ENCODE peak calls at places on chromosomes 6 and 20, in four cellular contexts. B, Z, O and S are unnamed samples.

GRCh38 chr20:17612287-17612974 is 42.6 kb downstream of the DSTN start:
- DNase-seq in B (no peak), Z (no peak), O (peak; percentile 53), S (no peak)

GRCh38 chr6:82866446-82866845 is 199.2 kb downstream of the UBE3D start:
- DNase-seq in B (no peak), Z (no peak), O (no peak), S (no peak)

GRCh38 chr6:85298553-85298952 is 151.3 kb upstream of the NT5E start:
- DNase-seq in B (no peak), Z (no peak), O (no peak), S (no peak)

GRCh38 chr20:7627734-7628663 is 312.3 kb downstream of the HAO1 start:
- DNase-seq in B (no peak), Z (no peak), O (no peak), S (no peak)

GRCh38 chr6:39902136-39902535 is 32.1 kb downstream of the MOCS1 start:
- DNase-seq in B (no peak), Z (no peak), O (no peak), S (no peak)

GRCh38 chr6:161838306-161839035 is 564.6 kb upstream of the AGPAT4 start:
- DNase-seq in B (no peak), Z (no peak), O (no peak), S (no peak)

GRCh38 chr6:17393335-17394191 is at the start of gene CAP2:
- DNase-seq in B (peak; percentile 82), Z (no peak), O (peak; percentile 91), S (peak; percentile 49)

GRCh38 chr6:158837684-158838625 is 18.8 kb upstream of the EZR start:
- DNase-seq in B (no peak), Z (no peak), O (no peak), S (no peak)

GRCh38 chr6:41269716-41270115 is 16.8 kb downstream of the TREM1 start:
- DNase-seq in B (no peak), Z (no peak), O (no peak), S (no peak)

GRCh38 chr6:125157725-125158124 is 4.2 kb downstream of the TPD52L1 start:
- DNase-seq in B (no peak), Z (no peak), O (no peak), S (no peak)

GRCh38 chr20:2387580-2387979 is 6.9 kb downstream of the TGM6 start:
- DNase-seq in B (no peak), Z (no peak), O (no peak), S (no peak)

GRCh38 chr20:14948416-14948815 is 611.0 kb upstream of the FLRT3 start:
- DNase-seq in B (no peak), Z (no peak), O (no peak), S (no peak)

GRCh38 chr20:32285621-32286334 is 8.3 kb downstream of the KIF3B start:
- DNase-seq in B (peak; percentile 45), Z (no peak), O (no peak), S (no peak)

GRCh38 chr6:149134531-149134933 is 183.0 kb upstream of the TAB2 start:
- DNase-seq in B (no peak), Z (no peak), O (no peak), S (no peak)

GRCh38 chr6:64680446-64680845 is 1026.6 kb downstream of the EYS start:
- DNase-seq in B (peak; percentile 6), Z (no peak), O (no peak), S (no peak)

GRCh38 chr6:22025468-22026159 is 271.2 kb downstream of the PRL start:
- DNase-seq in B (peak; percentile 35), Z (no peak), O (no peak), S (no peak)

GRCh38 chr6:159980474-159980873 is 11.6 kb downstream of the IGF2R start:
- DNase-seq in B (no peak), Z (no peak), O (no peak), S (no peak)

GRCh38 chr20:5658897-5659296 is 91.3 kb upstream of the SHLD1 start:
- DNase-seq in B (peak; percentile 80), Z (peak; percentile 44), O (peak; percentile 69), S (no peak)

GRCh38 chr6:157533397-157533814 is 152.4 kb downstream of the ZDHHC14 start:
- DNase-seq in B (no peak), Z (no peak), O (no peak), S (no peak)

GRCh38 chr6:130409394-130410095 is 43.7 kb downstream of the TMEM200A start:
- DNase-seq in B (no peak), Z (no peak), O (no peak), S (no peak)

GRCh38 chr6:157893238-157893637 is 70.2 kb downstream of the SNX9 start:
- DNase-seq in B (no peak), Z (no peak), O (no peak), S (no peak)

GRCh38 chr6:45154679-45155078 is 173.5 kb upstream of the RUNX2 start:
- DNase-seq in B (no peak), Z (no peak), O (no peak), S (no peak)

GRCh38 chr20:32880635-32881034 is 21.9 kb downstream of the EFCAB8 start:
- DNase-seq in B (no peak), Z (no peak), O (no peak), S (no peak)

GRCh38 chr6:139611327-139611958 is 237.0 kb upstream of the CITED2 start:
- DNase-seq in B (no peak), Z (no peak), O (no peak), S (no peak)

GRCh38 chr6:2891768-2892170 is 11.3 kb downstream of the SERPINB9 start:
- DNase-seq in B (no peak), Z (no peak), O (no peak), S (no peak)

DNA sequence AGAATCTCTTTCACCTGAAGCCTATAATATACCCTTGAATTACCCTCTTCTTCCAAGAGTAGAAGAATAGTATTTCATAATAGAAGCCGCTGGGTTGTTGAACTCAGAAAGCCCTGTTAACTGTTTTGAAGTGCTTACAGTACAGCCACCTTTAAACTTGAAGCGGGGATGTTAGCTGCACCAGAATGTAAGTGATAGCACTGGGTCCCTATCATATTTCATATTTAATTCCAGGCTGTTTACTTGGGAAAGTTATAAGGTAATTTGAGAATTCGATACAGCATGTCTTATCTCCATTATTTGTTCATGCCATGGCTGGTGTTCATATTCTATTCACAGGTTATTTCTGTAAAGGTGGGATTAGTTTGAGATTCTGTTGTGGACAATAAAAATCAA is 63.5 kb upstream of the VSTM2L start:
- DNase-seq in B (no peak), Z (no peak), O (no peak), S (no peak)
- TF ChIP-seq CTCF in B (no peak), Z (no peak), O (no peak), S (no peak)

DNA sequence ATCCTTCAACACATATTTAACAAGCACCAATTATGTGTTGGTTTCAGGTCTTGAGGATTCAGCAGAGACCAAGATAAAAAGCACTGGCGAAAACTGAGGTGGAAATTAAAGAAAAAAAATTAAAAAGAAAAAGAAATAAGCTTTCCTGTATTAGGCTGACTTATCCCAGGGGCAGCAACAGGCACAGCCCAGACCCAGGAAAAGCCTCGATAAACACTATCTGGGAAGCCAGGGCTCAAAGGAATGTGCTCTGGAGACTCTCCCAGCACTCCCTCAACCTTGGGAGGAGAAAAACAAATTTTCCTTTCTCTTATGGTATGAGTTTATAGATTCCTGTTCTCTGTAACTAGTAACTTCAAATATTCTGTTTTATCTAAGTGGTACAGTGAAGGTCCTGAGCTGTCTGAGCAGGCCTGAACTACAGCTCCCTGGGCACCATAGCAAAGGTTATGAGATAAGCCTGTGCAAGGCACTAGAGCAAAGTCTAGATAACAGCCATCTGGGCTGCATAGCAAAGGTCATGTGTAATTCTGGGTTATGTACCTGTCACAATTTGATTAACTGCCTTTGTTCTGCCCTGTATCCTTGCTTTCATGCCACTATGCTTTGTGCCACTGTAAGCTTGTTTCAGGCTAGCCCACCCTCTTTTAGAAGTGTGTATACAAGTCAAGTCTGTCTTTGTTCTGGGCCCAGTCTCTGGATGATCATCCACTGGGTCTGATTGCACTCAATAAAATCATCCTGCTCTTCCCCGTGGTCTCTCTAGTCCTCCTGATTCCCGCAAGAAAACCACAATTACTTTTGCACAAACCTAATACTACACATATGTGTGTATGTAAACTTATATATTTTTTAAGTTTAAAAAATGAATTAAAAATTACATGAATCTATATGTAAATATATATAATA is 54.0 kb downstream of the IL22RA2 start:
- DNase-seq in B (peak; percentile 35), Z (no peak), O (no peak), S (no peak)
- TF ChIP-seq CTCF in B (no peak), Z (no peak), O (no peak), S (no peak)

GRCh38 chr6:110340566-110340965 is 17.6 kb downstream of the METTL24 start:
- DNase-seq in B (no peak), Z (no peak), O (no peak), S (no peak)

GRCh38 chr6:110342759-110343158 is 15.4 kb downstream of the METTL24 start:
- DNase-seq in B (no peak), Z (no peak), O (no peak), S (no peak)

GRCh38 chr6:110345025-110345424 is 13.1 kb downstream of the METTL24 start:
- DNase-seq in B (no peak), Z (no peak), O (no peak), S (no peak)

GRCh38 chr6:110338820-110339470 is 19.2 kb downstream of the METTL24 start:
- DNase-seq in B (no peak), Z (no peak), O (no peak), S (no peak)

GRCh38 chr6:110341671-110342304 is 16.4 kb downstream of the METTL24 start:
- DNase-seq in B (peak; percentile 64), Z (no peak), O (no peak), S (peak; percentile 38)
- TF ChIP-seq CTCF in B (peak; percentile 43), Z (no peak), O (no peak), S (peak; percentile 17)

DNA sequence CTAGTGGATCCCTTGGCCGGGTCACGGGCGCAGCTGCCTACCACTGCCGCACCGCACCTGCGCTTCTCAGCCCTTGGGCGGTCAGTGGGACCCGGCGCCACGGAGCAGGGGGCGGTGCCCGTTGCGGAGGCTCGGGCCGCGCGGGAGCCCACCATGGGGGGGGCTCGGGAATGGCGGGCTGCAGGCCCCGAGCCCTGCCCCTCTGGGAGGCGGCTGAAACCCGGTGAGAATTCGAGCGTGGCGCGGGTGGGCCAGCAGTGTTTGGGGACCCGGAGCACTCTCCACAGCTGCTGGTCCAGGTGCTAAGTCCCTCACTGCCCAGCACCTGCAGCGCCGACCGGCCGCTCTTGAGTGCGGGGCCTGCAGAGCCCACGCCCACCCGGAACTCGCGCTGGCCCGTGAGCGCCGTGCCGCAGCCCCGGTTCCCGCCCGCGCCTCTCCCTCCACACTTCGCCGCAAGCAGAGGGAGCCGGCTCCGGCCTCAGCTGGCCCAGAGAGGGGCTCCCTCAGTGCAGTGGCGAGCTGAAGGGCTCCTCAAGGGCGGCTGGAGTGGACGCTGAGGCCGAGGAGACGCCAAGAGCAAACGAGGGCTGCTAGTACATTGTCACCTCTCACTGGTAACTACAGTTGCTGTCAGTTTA is 120.5 kb upstream of the TMEM170B start:
- DNase-seq in B (no peak), Z (no peak), O (no peak), S (no peak)
- TF ChIP-seq CTCF in B (no peak), Z (no peak), O (no peak), S (no peak)

GRCh38 chr6:108550256-108550655 is 10.5 kb upstream of the FOXO3 start:
- DNase-seq in B (no peak), Z (no peak), O (no peak), S (no peak)

GRCh38 chr6:108544586-108544985 is 16.1 kb upstream of the FOXO3 start:
- DNase-seq in B (no peak), Z (no peak), O (no peak), S (no peak)

GRCh38 chr6:108549241-108549640 is 11.5 kb upstream of the FOXO3 start:
- DNase-seq in B (no peak), Z (no peak), O (no peak), S (no peak)

GRCh38 chr6:108546079-108547049 is 14.4 kb upstream of the FOXO3 start:
- DNase-seq in B (no peak), Z (no peak), O (no peak), S (no peak)

GRCh38 chr6:108549741-108550140 is 11.0 kb upstream of the FOXO3 start:
- DNase-seq in B (no peak), Z (no peak), O (no peak), S (no peak)
- TF ChIP-seq CTCF in B (no peak), Z (no peak), O (no peak), S (no peak)